ENCODE peak calls at places on chromosomes 4 and X, in eight cellular contexts. P is NCI-H2171 treated with DMSO at 0.1 percent for 48 hours; W is HFFc6; K is body of pancreas; I is fibroblast of mammary gland; M is stimulated activated CD4-positive, alpha-beta T cell treated with anti-CD3 and anti-CD28 coated beads, TNF-alpha, amount 100 ng/mL, for 24 hours; F is substantia nigra; O is cardiac fibroblast. B is an unnamed sample.

GRCh38 chrX:144916785-144917184 is 330.5 kb upstream of the SPANXN1 start:
- DNase-seq in K (no peak), I (peak), F (no peak), W (no peak), M (no peak), O (no peak), P (no peak), B (no peak)

GRCh38 chr4:107908377-107908776 is 23.0 kb upstream of the CYP2U1 start:
- DNase-seq in W (no peak), O (no peak), P (no peak), F (no peak), M (no peak), K (no peak), I (no peak), B (no peak)

GRCh38 chrX:2767631-2768455 is 16.0 kb downstream of the XG start:
- DNase-seq in M (no peak), W (peak), I (peak), K (peak), F (no peak), P (peak), O (peak), B (no peak)

GRCh38 chr4:104507112-104507511 is 12.4 kb upstream of the CXXC4 start:
- DNase-seq in O (no peak), F (no peak), P (no peak), I (no peak), W (no peak), K (no peak), M (no peak), B (no peak)

GRCh38 chrX:107374831-107375230 is 74.6 kb upstream of the FRMPD3 start:
- DNase-seq in M (no peak), K (no peak), W (no peak), O (no peak), F (no peak), P (no peak), I (no peak), B (no peak)

GRCh38 chr4:19380600-19380999 is 871.1 kb upstream of the SLIT2 start:
- DNase-seq in O (no peak), I (peak), M (no peak), W (peak), P (no peak), K (no peak), F (no peak), B (no peak)

GRCh38 chr4:123484291-123484926 is 87.8 kb downstream of the SPRY1 start:
- DNase-seq in O (no peak), M (no peak), P (peak), K (no peak), F (no peak), I (no peak), W (no peak), B (no peak)

GRCh38 chr4:71235321-71236206 is 103.3 kb upstream of the SLC4A4 start:
- DNase-seq in W (no peak), P (no peak), I (no peak), K (no peak), F (peak), M (no peak), O (no peak), B (no peak)

GRCh38 chr4:150127757-150128156 is 49.5 kb downstream of the DCLK2 start:
- DNase-seq in M (no peak), P (no peak), K (no peak), I (peak), W (peak), O (no peak), F (no peak), B (no peak)

GRCh38 chr4:112214397-112215264 is 17.0 kb upstream of the AP1AR start:
- DNase-seq in F (no peak), O (peak), I (peak), W (peak), P (peak), K (no peak), M (no peak), B (no peak)

GRCh38 chr4:21469438-21470032 is 479.0 kb downstream of the KCNIP4 start:
- DNase-seq in M (no peak), W (peak), I (peak), K (no peak), P (peak), F (no peak), O (peak), B (no peak)

GRCh38 chr4:80171656-80172055 is 25.6 kb upstream of the PRDM8 start:
- DNase-seq in W (no peak), K (no peak), I (peak), F (no peak), O (no peak), P (no peak), M (no peak), B (no peak)

GRCh38 chr4:84378983-84379382 is 120.1 kb downstream of the NKX6-1 start:
- DNase-seq in F (no peak), P (no peak), I (no peak), O (no peak), K (no peak), M (no peak), W (no peak), B (no peak)

GRCh38 chrX:133150730-133151129 is 53.8 kb upstream of the USP26 start:
- DNase-seq in M (no peak), K (peak), O (no peak), F (no peak), P (no peak), W (no peak), I (no peak), B (no peak)

GRCh38 chr4:176031927-176032326 is 33.7 kb upstream of the WDR17 start:
- DNase-seq in K (no peak), W (no peak), P (no peak), M (no peak), F (no peak), O (no peak), I (no peak), B (no peak)